ENCODE peak calls at places on chromosomes 13 and 19, in seven cellular contexts. One of them, this sample, is unnamed.

GRCh38 chr19:16940626-16941025 is 51.8 kb downstream of the F2RL3 start:
- DNase-seq in mammary epithelial cell: no peak
- DNase-seq in fibroblast of lung: no peak
- DNase-seq in neural progenitor cell: no peak
- DNase-seq in HCT116: no peak
- DNase-seq in PC-3: no peak
- DNase-seq in IMR-90: no peak
- DNase-seq in this sample: no peak

GRCh38 chr13:43760257-43760656 is 26.5 kb downstream of the ENOX1 start:
- DNase-seq in mammary epithelial cell: no peak
- DNase-seq in HCT116: no peak
- DNase-seq in IMR-90: no peak
- DNase-seq in neural progenitor cell: no peak
- DNase-seq in fibroblast of lung: no peak
- DNase-seq in PC-3: no peak
- DNase-seq in this sample: no peak

GRCh38 chr13:39527301-39527700 is 75.7 kb downstream of the LHFPL6 start:
- DNase-seq in PC-3: no peak
- DNase-seq in IMR-90: no peak
- DNase-seq in HCT116: no peak
- DNase-seq in fibroblast of lung: no peak
- DNase-seq in neural progenitor cell: no peak
- DNase-seq in mammary epithelial cell: no peak
- DNase-seq in this sample: no peak

GRCh38 chr13:24272452-24273161 is 36.8 kb upstream of the C1QTNF9 start:
- DNase-seq in mammary epithelial cell: no peak
- DNase-seq in IMR-90: no peak
- DNase-seq in fibroblast of lung: no peak
- DNase-seq in PC-3: no peak
- DNase-seq in neural progenitor cell: no peak
- DNase-seq in HCT116: no peak
- DNase-seq in this sample: no peak

GRCh38 chr19:47994209-47994802 is at the start of gene ELSPBP1:
- DNase-seq in HCT116: no peak
- DNase-seq in mammary epithelial cell: no peak
- DNase-seq in PC-3: no peak
- DNase-seq in IMR-90: no peak
- DNase-seq in neural progenitor cell: no peak
- DNase-seq in fibroblast of lung: no peak
- DNase-seq in this sample: no peak

GRCh38 chr19:6834433-6834832 is 52.9 kb upstream of the ADGRE1 start:
- DNase-seq in neural progenitor cell: no peak
- DNase-seq in PC-3: no peak
- DNase-seq in IMR-90: no peak
- DNase-seq in mammary epithelial cell: no peak
- DNase-seq in fibroblast of lung: no peak
- DNase-seq in HCT116: no peak
- DNase-seq in this sample: no peak

GRCh38 chr13:48596128-48596429 is 57.6 kb upstream of the CYSLTR2 start:
- DNase-seq in mammary epithelial cell: no peak
- DNase-seq in HCT116: no peak
- DNase-seq in IMR-90: no peak
- DNase-seq in neural progenitor cell: no peak
- DNase-seq in fibroblast of lung: no peak
- DNase-seq in PC-3: no peak
- DNase-seq in this sample: no peak

GRCh38 chr19:54388001-54388802 is 23.5 kb upstream of the LAIR1 start:
- DNase-seq in mammary epithelial cell: no peak
- DNase-seq in PC-3: no peak
- DNase-seq in IMR-90: no peak
- DNase-seq in HCT116: no peak
- DNase-seq in neural progenitor cell: no peak
- DNase-seq in fibroblast of lung: no peak
- DNase-seq in this sample: peak; percentile 89

GRCh38 chr13:63481334-63481733 is 2065.7 kb upstream of the PCDH20 start:
- DNase-seq in fibroblast of lung: peak; percentile 81
- DNase-seq in mammary epithelial cell: no peak
- DNase-seq in IMR-90: peak; percentile 36
- DNase-seq in PC-3: no peak
- DNase-seq in neural progenitor cell: no peak
- DNase-seq in HCT116: no peak
- DNase-seq in this sample: no peak

GRCh38 chr13:50081106-50081898 is 66.1 kb downstream of the KCNRG start:
- DNase-seq in fibroblast of lung: no peak
- DNase-seq in IMR-90: no peak
- DNase-seq in PC-3: no peak
- DNase-seq in HCT116: no peak
- DNase-seq in mammary epithelial cell: no peak
- DNase-seq in neural progenitor cell: peak; percentile 85
- DNase-seq in this sample: peak; percentile 14

GRCh38 chr13:75400775-75401174 is 81.2 kb downstream of the TBC1D4 start:
- DNase-seq in fibroblast of lung: no peak
- DNase-seq in PC-3: no peak
- DNase-seq in HCT116: no peak
- DNase-seq in IMR-90: no peak
- DNase-seq in mammary epithelial cell: no peak
- DNase-seq in neural progenitor cell: no peak
- DNase-seq in this sample: no peak

GRCh38 chr13:80242728-80243427 is 98.0 kb downstream of the SPRY2 start:
- DNase-seq in fibroblast of lung: no peak
- DNase-seq in HCT116: no peak
- DNase-seq in IMR-90: no peak
- DNase-seq in mammary epithelial cell: no peak
- DNase-seq in neural progenitor cell: no peak
- DNase-seq in PC-3: no peak
- DNase-seq in this sample: no peak

DNA sequence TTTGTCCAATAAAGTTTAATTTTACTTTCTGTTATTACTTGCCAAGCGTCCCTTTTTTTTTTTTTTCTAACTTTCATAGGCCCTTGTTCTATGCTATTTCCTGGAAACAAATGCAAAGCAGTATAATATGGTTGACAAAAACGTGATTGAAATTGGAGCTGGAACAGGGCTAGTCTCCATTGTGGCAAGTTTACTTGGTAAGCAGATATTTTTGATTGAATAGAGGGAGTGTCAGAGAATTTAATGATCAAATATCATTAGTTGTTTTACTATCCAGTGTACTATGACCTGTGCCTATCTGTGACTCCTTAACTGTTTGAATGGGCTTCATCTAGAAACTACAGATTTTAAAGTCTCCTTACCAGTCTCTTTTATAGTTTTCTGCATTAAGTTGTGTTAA is 46.7 kb downstream of the ERCC5 start:
- DNase-seq in neural progenitor cell: no peak
- DNase-seq in fibroblast of lung: no peak
- DNase-seq in mammary epithelial cell: no peak
- DNase-seq in IMR-90: no peak
- DNase-seq in HCT116: no peak
- DNase-seq in PC-3: no peak
- DNase-seq in this sample: no peak
- H3K9me3 ChIP-seq in neural progenitor cell: no peaks in the 10 kb centered on the region
- H3K9me3 ChIP-seq in fibroblast of lung: no peaks in the 10 kb centered on the region
- H3K9me3 ChIP-seq in mammary epithelial cell: no peaks in the 10 kb centered on the region
- H3K9me3 ChIP-seq in IMR-90: no peaks in the 10 kb centered on the region
- H3K9me3 ChIP-seq in HCT116: no peaks in the 10 kb centered on the region
- H3K9me3 ChIP-seq in PC-3: no peaks in the 10 kb centered on the region
- H3K9me3 ChIP-seq in this sample: no peaks in the 10 kb centered on the region

DNA sequence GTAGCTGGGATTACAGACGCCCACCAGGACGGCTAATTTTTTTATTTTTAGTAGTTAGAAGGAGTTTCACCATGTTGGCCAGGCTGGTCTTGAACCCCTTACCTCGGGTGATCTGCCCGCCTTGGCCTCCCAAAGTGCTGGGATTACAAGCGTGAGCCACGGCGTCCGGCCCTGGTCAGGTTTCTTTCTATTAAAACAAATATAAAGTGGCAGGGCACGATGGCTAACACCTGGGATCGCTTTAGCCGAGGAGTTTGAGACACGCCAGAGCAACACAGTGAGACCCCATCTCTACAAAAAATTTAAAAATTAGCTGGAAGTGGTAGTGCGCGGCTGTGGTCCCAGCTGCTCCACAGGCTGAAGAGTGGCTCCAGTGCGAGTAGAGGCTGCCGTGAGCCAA is 1.5 kb upstream of the MED25 start:
- DNase-seq in mammary epithelial cell: no peak
- DNase-seq in neural progenitor cell: no peak
- DNase-seq in PC-3: no peak
- DNase-seq in HCT116: no peak
- DNase-seq in IMR-90: no peak
- DNase-seq in fibroblast of lung: no peak
- DNase-seq in this sample: no peak
- H2AFZ ChIP-seq in mammary epithelial cell: no peak overlapping the region
- H2AFZ ChIP-seq in neural progenitor cell: no peak overlapping the region
- H2AFZ ChIP-seq in PC-3: peak overlapping the region; percentile 95
- H2AFZ ChIP-seq in HCT116: peak overlapping the region; percentile 75
- H2AFZ ChIP-seq in IMR-90: peak overlapping the region; percentile 35
- H2AFZ ChIP-seq in fibroblast of lung: no peak overlapping the region
- H2AFZ ChIP-seq in this sample: no peak overlapping the region

GRCh38 chr19:36931684-36932083 is 15.6 kb downstream of the ZNF568 start:
- DNase-seq in mammary epithelial cell: no peak
- DNase-seq in HCT116: no peak
- DNase-seq in PC-3: no peak
- DNase-seq in IMR-90: no peak
- DNase-seq in neural progenitor cell: no peak
- DNase-seq in fibroblast of lung: no peak
- DNase-seq in this sample: no peak
- H3K9me3 ChIP-seq in mammary epithelial cell: peaks cover 12% of the 10 kb centered on the region
- H3K9me3 ChIP-seq in HCT116: peaks cover 12% of the 10 kb centered on the region
- H3K9me3 ChIP-seq in PC-3: peaks cover 10% of the 10 kb centered on the region
- H3K9me3 ChIP-seq in IMR-90: peaks cover 16% of the 10 kb centered on the region
- H3K9me3 ChIP-seq in neural progenitor cell: peaks cover 22% of the 10 kb centered on the region
- H3K9me3 ChIP-seq in fibroblast of lung: no peaks in the 10 kb centered on the region
- H3K9me3 ChIP-seq in this sample: no peaks in the 10 kb centered on the region

DNA sequence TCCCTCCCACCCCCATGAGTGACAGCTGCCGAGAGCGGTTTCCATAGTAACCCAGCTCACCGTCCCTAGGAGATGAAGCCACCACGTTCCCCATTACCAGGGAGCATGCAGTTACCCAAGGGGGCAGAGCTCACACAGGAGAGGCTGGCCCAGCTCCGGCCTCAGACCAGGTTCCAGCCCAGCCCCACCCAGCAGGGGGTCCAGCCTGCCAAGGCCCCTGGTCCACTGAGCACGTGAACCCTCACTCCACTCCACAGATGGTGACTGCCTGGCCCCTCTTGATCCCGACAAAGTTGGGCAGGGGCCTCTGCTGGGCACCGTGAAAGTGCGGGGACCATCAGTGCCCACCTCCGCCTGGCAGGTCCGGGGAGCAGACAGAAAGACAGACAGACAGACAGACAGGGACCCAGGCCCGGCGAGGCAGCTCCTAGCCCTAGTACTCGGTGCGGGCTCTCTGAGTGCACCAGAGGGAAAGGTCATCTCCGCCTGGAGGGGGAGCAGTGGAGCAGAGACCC is 50.7 kb downstream of the CELF5 start:
- DNase-seq in IMR-90: no peak
- DNase-seq in PC-3: peak; percentile 10
- DNase-seq in neural progenitor cell: peak; percentile 87
- DNase-seq in fibroblast of lung: no peak
- DNase-seq in mammary epithelial cell: no peak
- DNase-seq in HCT116: peak; percentile 36
- DNase-seq in this sample: no peak
- H2AFZ ChIP-seq in IMR-90: peak overlapping the region; percentile 98
- H2AFZ ChIP-seq in PC-3: peak overlapping the region; percentile 81
- H2AFZ ChIP-seq in neural progenitor cell: peak overlapping the region; percentile 76
- H2AFZ ChIP-seq in fibroblast of lung: no peak overlapping the region
- H2AFZ ChIP-seq in mammary epithelial cell: peak overlapping the region; percentile 95
- H2AFZ ChIP-seq in HCT116: peak overlapping the region; percentile 11
- H2AFZ ChIP-seq in this sample: no peak overlapping the region

GRCh38 chr13:114088863-114089262 is 43.6 kb downstream of the RASA3 start:
- DNase-seq in neural progenitor cell: no peak
- DNase-seq in HCT116: no peak
- DNase-seq in mammary epithelial cell: no peak
- DNase-seq in PC-3: no peak
- DNase-seq in IMR-90: no peak
- DNase-seq in fibroblast of lung: no peak
- DNase-seq in this sample: no peak

GRCh38 chr13:114089751-114090400 is 42.5 kb downstream of the RASA3 start:
- DNase-seq in HCT116: no peak
- DNase-seq in PC-3: no peak
- DNase-seq in IMR-90: no peak
- DNase-seq in neural progenitor cell: no peak
- DNase-seq in fibroblast of lung: no peak
- DNase-seq in mammary epithelial cell: no peak
- DNase-seq in this sample: no peak

GRCh38 chr13:114087430-114087829 is 45.0 kb downstream of the RASA3 start:
- DNase-seq in mammary epithelial cell: no peak
- DNase-seq in IMR-90: no peak
- DNase-seq in PC-3: no peak
- DNase-seq in neural progenitor cell: peak; percentile 54
- DNase-seq in HCT116: no peak
- DNase-seq in fibroblast of lung: no peak
- DNase-seq in this sample: no peak

GRCh38 chr13:114089341-114089740 is 43.1 kb downstream of the RASA3 start:
- DNase-seq in IMR-90: no peak
- DNase-seq in PC-3: no peak
- DNase-seq in mammary epithelial cell: peak; percentile 12
- DNase-seq in HCT116: no peak
- DNase-seq in fibroblast of lung: no peak
- DNase-seq in neural progenitor cell: no peak
- DNase-seq in this sample: no peak

DNA sequence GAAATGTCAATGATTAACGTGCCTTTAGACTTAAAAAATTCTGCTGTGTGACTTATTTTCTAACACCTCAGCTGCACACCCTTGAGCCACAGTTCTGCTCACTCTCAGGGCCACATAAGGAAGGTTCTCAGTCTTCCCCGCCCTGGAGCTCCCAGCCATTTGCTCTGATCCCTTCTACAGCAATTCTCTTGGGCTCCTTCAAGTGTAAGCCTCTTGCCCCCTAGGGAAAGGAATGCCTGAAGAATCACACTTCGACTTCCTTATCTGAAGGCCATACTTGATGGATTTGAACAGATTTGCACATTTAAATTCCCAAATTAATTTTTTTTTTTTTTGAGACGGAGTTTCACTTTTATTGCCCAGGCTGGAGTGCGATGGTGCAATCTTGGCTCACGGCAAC is 44.2 kb downstream of the RASA3 start:
- DNase-seq in IMR-90: no peak
- DNase-seq in neural progenitor cell: no peak
- DNase-seq in HCT116: no peak
- DNase-seq in PC-3: no peak
- DNase-seq in fibroblast of lung: no peak
- DNase-seq in mammary epithelial cell: no peak
- DNase-seq in this sample: no peak
- H3K9me3 ChIP-seq in IMR-90: no peaks in the 10 kb centered on the region
- H3K9me3 ChIP-seq in neural progenitor cell: no peaks in the 10 kb centered on the region
- H3K9me3 ChIP-seq in HCT116: peaks cover 12% of the 10 kb centered on the region
- H3K9me3 ChIP-seq in PC-3: no peaks in the 10 kb centered on the region
- H3K9me3 ChIP-seq in fibroblast of lung: no peaks in the 10 kb centered on the region
- H3K9me3 ChIP-seq in mammary epithelial cell: peaks cover 6% of the 10 kb centered on the region
- H3K9me3 ChIP-seq in this sample: peaks cover 3% of the 10 kb centered on the region

This sample was measured in MM.1S.